ENCODE peak calls at places on chromosomes 16 and 17, in four cellular contexts. G is Peyer's patch, L is right lobe of liver, O is ovary. I is an unnamed sample. For H3K4me1, the result is how much of the 10 kb centered on the place peaks cover.

GRCh38 chr16:80997964-80998620 is 8.6 kb downstream of the CMC2 start:
- DNase-seq in G (no peak), L (no peak), O (no peak), I (no peak)

GRCh38 chr17:80453980-80454556 is 22.3 kb downstream of the NPTX1 start:
- DNase-seq in G (no peak), L (no peak), O (peak), I (no peak)

GRCh38 chr17:32490101-32490482 is 3.3 kb downstream of the CDK5R1 start:
- DNase-seq in G (peak), L (no peak), O (no peak), I (no peak)

GRCh38 chr16:81601008-81601428 is 156.4 kb downstream of the CMIP start:
- DNase-seq in G (no peak), L (no peak), O (no peak), I (no peak)

GRCh38 chr16:87701505-87701921 is 64.3 kb downstream of the KLHDC4 start:
- DNase-seq in G (no peak), L (no peak), O (no peak), I (no peak)

GRCh38 chr17:7146115-7146514 is 31.5 kb upstream of the ASGR2 start:
- DNase-seq in G (no peak), L (no peak), O (no peak), I (no peak)

GRCh38 chr17:29205047-29205446 is 24.8 kb upstream of the MYO18A start:
- DNase-seq in G (no peak), L (peak), O (no peak), I (no peak)

GRCh38 chr16:29825145-29826044 is 5.1 kb downstream of the MVP start:
- DNase-seq in G (no peak), L (no peak), O (peak), I (peak)

GRCh38 chr17:34169501-34169900 is 85.6 kb upstream of the CCL2 start:
- DNase-seq in G (no peak), L (no peak), O (no peak), I (no peak)

GRCh38 chr17:3972281-3972731 is 8.1 kb upstream of the ATP2A3 start:
- DNase-seq in G (peak), L (no peak), O (no peak), I (peak)

GRCh38 chr17:3532859-3533142 is 24.8 kb downstream of the TRPV3 start:
- DNase-seq in G (no peak), L (no peak), O (no peak), I (no peak)

GRCh38 chr17:4852504-4853075 is 19.4 kb downstream of the MINK1 start:
- DNase-seq in G (no peak), L (no peak), O (no peak), I (no peak)

GRCh38 chr16:15034266-15035162 is 21.4 kb downstream of the NTAN1 start:
- DNase-seq in G (peak), L (no peak), O (no peak), I (no peak)

GRCh38 chr17:59311051-59311468 is 20.4 kb upstream of the YPEL2 start:
- DNase-seq in G (no peak), L (peak), O (no peak), I (peak)

GRCh38 chr17:14381606-14382005 is 80.7 kb downstream of the HS3ST3B1 start:
- DNase-seq in G (no peak), L (no peak), O (no peak), I (no peak)

DNA sequence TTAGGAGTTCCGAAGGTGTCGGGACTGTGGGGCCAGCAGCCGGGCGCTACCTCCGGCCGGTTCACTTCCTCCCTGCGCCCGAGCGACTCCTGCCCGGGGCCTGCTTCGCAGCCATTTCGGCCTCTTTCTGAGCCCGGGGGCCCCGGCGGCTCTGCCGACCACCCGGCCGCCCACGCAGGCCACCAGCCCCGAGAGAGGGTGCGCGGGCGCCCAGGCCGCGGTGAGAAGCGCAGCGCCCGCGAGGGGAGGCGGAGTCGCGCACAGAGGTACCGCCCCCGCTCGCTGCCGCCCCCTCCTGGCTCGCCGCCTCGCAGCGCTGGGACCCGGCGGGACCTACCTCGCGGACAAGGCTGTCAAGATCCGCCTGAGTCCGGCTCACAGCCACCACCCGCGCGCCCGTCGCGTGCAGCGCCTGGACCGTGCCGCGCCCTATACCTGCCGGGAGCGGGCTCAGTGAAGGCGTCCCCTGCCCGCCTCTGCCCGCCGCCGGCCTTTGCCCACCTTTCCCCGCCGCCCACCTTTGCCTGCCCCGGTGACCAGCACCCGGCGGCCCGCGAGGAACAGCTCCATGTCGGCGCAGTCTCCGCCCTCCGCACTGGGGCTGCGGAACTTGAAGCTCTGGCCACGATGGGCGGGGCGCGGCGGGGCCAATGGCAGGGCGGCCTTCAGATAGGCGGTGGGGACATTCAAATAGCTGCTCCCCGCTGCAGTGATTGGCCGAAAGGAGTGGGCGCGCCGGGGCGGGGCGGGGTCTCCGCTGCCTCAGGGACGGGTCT is at the start of gene DCXR:
- DNase-seq in G (peak), L (peak), O (peak), I (peak)
- TF ChIP-seq POLR2A in G (peak), L (peak), O (peak), I (peak)

GRCh38 chr17:49225554-49226236 is 4.9 kb downstream of the PHOSPHO1 start:
- DNase-seq in G (no peak), L (no peak), O (no peak), I (no peak)
- H3K4me1 ChIP-seq in G (under half), L (under half), O (under half), I (under half)

GRCh38 chr16:72023962-72024361 is 15.4 kb downstream of the DHODH start:
- DNase-seq in G (no peak), L (peak), O (no peak), I (no peak)
- H3K4me3 ChIP-seq in G (no peak), L (no peak), O (no peak), I (no peak)

GRCh38 chr16:72091217-72091616 is 2.2 kb downstream of the TXNL4B start:
- DNase-seq in G (no peak), L (peak), O (no peak), I (no peak)

GRCh38 chr16:72098936-72099335 is 5.3 kb downstream of the DHX38 start:
- DNase-seq in G (no peak), L (no peak), O (no peak), I (no peak)

GRCh38 chr16:72092832-72093447 is 480 bp downstream of the TXNL4B start:
- DNase-seq in G (no peak), L (no peak), O (no peak), I (no peak)

GRCh38 chr16:72094266-72094610 is 591 bp downstream of the DHX38 start:
- DNase-seq in G (no peak), L (no peak), O (no peak), I (no peak)

GRCh38 chr16:72093448-72094265 is at the start of the genes DHX38 and TXNL4B:
- DNase-seq in G (peak), L (peak), O (peak), I (peak)
- TF ChIP-seq POLR2A in G (peak), L (peak), O (peak), I (peak)

DNA sequence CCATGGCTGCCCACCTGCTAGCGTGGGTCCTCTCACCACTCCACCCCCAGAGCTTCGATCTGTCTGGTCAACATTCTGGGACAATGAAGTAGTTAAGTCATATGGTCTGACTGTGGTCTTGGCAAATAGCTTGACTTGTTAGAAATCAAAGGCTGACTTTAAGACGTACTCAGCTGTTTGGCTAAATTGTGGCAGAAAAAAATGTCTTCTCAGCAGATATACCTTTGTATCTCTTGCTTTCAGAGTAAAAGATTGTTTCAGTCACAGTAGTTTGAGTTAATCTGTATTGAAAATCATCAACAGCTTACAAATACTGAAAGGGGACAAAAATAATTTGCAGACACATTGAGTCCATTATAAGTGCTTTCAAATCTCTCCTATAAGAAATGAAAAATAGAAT is 2.1 kb upstream of the ZNF267 start:
- DNase-seq in G (no peak), L (no peak), O (no peak), I (no peak)
- H3K4me1 ChIP-seq in G (under half), L (under half), O (under half), I (under half)

GRCh38 chr16:28609631-28610594 is at the start of gene SULT1A1:
- DNase-seq in G (peak), L (peak), O (no peak), I (peak)

GRCh38 chr16:28604186-28604565 is 5.7 kb downstream of the SULT1A1 start:
- DNase-seq in G (no peak), L (no peak), O (no peak), I (no peak)

GRCh38 chr16:28603381-28604185 is 6.3 kb downstream of the SULT1A1 start:
- DNase-seq in G (no peak), L (peak), O (no peak), I (no peak)

GRCh38 chr16:28607116-28607623 is 2.7 kb downstream of the SULT1A1 start:
- DNase-seq in G (no peak), L (no peak), O (no peak), I (peak)

DNA sequence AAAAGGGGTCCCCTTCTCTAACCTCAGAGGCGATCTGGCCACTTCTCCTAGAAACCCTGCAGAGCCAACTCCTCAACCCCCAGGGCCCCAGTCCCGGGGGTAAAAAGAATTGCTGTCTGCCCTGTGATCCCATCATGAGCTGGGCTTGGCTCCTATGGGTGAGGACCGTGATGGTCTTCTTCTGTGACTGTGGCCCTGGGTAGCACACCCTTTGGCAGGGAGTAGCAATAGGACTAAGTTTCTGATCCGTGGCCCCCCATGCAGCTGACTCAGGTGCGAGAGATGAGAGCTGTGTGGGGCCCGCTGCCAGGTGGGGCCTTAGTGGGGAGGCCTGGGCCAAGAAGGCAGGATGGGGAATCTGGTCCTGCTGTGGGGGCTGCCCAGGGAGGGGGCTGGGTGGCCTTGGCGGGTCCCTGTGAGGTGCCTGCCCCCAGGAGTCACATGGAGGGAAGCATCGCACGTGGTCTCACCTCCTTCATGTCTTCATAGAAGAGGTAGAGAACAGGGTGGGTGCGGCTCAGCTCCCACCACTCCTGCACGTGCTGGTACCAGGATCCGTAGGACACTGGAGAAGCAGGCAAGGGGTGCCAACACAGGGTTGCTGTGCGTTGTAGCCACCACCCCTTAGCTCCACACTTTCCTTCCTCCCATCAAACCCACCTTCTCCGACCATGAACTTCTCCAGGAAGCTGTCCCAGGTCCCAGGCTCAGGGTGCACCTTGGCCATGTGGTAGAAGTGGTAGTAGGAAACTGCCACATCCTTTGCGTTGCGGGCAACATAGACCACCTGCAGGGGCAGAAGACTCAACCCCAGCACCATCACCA is 3.3 kb downstream of the SULT1A1 start:
- DNase-seq in G (no peak), L (peak), O (no peak), I (no peak)
- H3K4me3 ChIP-seq in G (no peak), L (no peak), O (no peak), I (no peak)

DNA sequence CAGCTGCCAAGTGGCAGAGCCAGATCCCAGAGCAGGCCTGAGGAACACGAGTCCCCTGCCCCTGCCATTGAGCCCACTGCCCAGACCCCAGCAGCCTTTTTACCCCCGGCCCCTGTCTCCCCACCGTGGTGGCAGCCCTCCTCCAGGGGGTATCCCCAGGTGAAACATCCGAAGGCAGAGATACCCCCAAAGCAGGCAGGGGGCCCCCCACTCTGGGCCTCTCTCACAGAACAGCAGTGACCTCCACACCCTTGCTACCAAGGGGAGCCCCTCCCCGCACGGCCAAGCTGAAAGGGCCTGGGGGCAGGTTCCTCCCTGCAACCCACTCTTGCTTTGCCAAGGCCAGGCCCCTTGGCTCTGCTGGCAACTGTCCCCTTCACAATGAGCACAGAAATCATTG is 142.2 kb downstream of the ENGASE start:
- DNase-seq in G (no peak), L (no peak), O (no peak), I (no peak)
- TF ChIP-seq POLR2A in G (no peak), L (no peak), O (no peak), I (no peak)

I was measured in transverse colon.